ENCODE peak calls at places on chromosomes 3 and 15, in five cellular contexts. T, V, M, N and W are unnamed samples.

GRCh38 chr3:146546366-146546965 is 2.1 kb upstream of the PLSCR1 start:
- DNase-seq in T (no peak), N (no peak), M (no peak), V (no peak), W (no peak)

GRCh38 chr3:69838217-69838616 is 99.0 kb downstream of the MITF start:
- DNase-seq in N (no peak), T (no peak), M (no peak), V (no peak), W (no peak)

GRCh38 chr3:152183473-152183872 is 85.3 kb upstream of the MBNL1 start:
- DNase-seq in T (peak; percentile 26), M (peak; percentile 39), N (peak; percentile 2), V (peak; percentile 46), W (peak; percentile 27)

GRCh38 chr15:27487846-27488245 is 516.9 kb downstream of the GABRG3 start:
- DNase-seq in N (no peak), T (no peak), V (no peak), M (no peak), W (no peak)

GRCh38 chr3:186097663-186098451 is 11.0 kb downstream of the ETV5 start:
- DNase-seq in T (peak; percentile 96), M (no peak), N (peak; percentile 88), V (peak; percentile 64), W (no peak)

GRCh38 chr3:185824051-185824466 is 783 bp downstream of the IGF2BP2 start:
- DNase-seq in V (no peak), T (peak; percentile 32), N (no peak), M (no peak), W (no peak)

GRCh38 chr15:43769584-43770228 is 7.1 kb downstream of the ELL3 start:
- DNase-seq in N (no peak), T (no peak), V (no peak), M (peak; percentile 38), W (no peak)

GRCh38 chr15:59685737-59686297 is 3.3 kb downstream of the BNIP2 start:
- DNase-seq in V (no peak), M (no peak), N (no peak), T (no peak), W (no peak)

GRCh38 chr15:65576669-65577068 is 34.3 kb downstream of the INTS14 start:
- DNase-seq in T (no peak), N (no peak), V (no peak), M (no peak), W (no peak)

DNA sequence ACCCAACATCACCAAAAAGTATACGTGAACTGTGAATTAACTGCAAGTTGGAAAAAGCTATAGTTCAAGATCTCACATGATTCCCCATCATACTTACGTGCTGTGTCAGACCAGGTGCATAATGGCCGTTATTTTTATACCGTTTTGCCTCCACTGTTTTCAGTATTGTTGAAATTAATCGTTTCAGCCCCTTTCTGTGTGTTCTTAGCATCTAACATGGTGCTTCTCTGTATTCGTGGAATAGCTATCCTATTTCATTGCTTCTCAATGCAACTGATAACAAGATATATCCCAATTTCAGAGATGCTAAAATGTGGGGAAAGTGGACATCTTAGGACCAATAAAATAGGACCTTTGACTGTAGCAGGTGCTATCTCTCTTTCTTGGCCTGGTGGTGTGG is 13.7 kb downstream of the CA12 start:
- DNase-seq in T (no peak), V (no peak), M (no peak), N (no peak), W (no peak)
- H3K27ac ChIP-seq in T (no peak overlapping the region), V (no peak overlapping the region), M (no peak overlapping the region), N (no peak overlapping the region), W (no peak overlapping the region)

GRCh38 chr15:64096486-64097431 is 977 bp downstream of the SNX1 start:
- DNase-seq in V (no peak), N (no peak), M (no peak), T (no peak), W (no peak)

GRCh38 chr15:64095795-64096485 is at the start of gene SNX1:
- DNase-seq in T (peak; percentile 87), N (peak; percentile 94), V (peak; percentile 82), M (peak; percentile 95), W (no peak)

GRCh38 chr15:64101018-64101417 is 5.2 kb downstream of the SNX1 start:
- DNase-seq in V (no peak), T (no peak), M (no peak), N (no peak), W (no peak)

GRCh38 chr15:64102497-64102896 is 6.7 kb downstream of the SNX1 start:
- DNase-seq in N (no peak), T (no peak), V (no peak), M (no peak), W (no peak)

GRCh38 chr15:64099379-64099778 is 3.6 kb downstream of the SNX1 start:
- DNase-seq in M (no peak), V (no peak), T (no peak), N (no peak), W (no peak)
- H3K27ac ChIP-seq in M (no peak overlapping the region), V (no peak overlapping the region), T (no peak overlapping the region), N (no peak overlapping the region), W (no peak overlapping the region)

GRCh38 chr3:139173372-139174108 is 128.8 kb upstream of the PRR23C start:
- DNase-seq in T (no peak), M (no peak), N (no peak), V (no peak), W (no peak)
- H3K27ac ChIP-seq in T (no peak overlapping the region), M (no peak overlapping the region), N (peak overlapping the region; percentile 91), V (no peak overlapping the region), W (no peak overlapping the region)

DNA sequence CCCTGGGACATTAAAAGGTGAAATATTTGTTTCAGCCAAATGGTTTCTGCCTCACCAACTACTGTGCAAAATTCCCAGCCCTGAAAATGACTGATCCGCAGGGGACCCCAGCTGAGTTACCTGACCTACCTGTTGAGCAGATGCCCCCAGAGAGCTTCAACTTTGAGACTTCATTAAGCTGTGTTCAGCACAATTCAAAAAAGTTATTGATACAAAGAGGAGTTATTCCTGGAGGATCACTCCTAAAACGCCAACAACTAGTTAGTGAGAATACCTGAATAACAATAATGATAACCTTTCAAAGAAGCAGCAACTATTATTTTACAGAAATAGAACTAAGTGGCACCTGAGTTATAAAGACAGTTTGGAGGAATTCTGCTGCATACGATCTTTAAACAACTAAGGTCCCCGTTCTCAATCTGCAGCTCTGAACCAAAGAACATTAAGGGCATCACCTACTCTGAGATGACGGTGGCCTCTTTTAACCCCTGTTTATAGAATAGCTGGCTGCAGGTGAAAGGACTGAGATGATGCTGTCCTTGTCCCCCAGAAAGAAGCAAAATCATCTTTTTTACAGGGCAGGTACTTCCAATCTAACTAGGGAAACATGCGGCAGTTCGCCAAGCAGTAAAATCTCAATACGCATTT is 659 bp downstream of the GADL1 start:
- DNase-seq in V (no peak), M (no peak), N (no peak), T (no peak), W (no peak)
- H3K27ac ChIP-seq in V (no peak overlapping the region), M (no peak overlapping the region), N (no peak overlapping the region), T (no peak overlapping the region), W (no peak overlapping the region)

GRCh38 chr3:126026277-126026751 is 57.3 kb downstream of the ROPN1B start:
- DNase-seq in N (no peak), T (no peak), V (no peak), M (no peak), W (no peak)

GRCh38 chr3:126025862-126026261 is 56.9 kb downstream of the ROPN1B start:
- DNase-seq in M (no peak), T (no peak), N (no peak), V (no peak), W (no peak)

GRCh38 chr3:126025116-126025729 is 56.2 kb downstream of the ROPN1B start:
- DNase-seq in N (no peak), T (no peak), M (no peak), V (no peak), W (no peak)

GRCh38 chr3:126028096-126028495 is 55.8 kb downstream of the SLC41A3 start:
- DNase-seq in M (no peak), V (no peak), T (no peak), N (no peak), W (no peak)

GRCh38 chr3:126026761-126027160 is 57.2 kb downstream of the SLC41A3 start:
- DNase-seq in T (no peak), V (no peak), M (no peak), N (no peak), W (no peak)
- H3K27ac ChIP-seq in T (no peak overlapping the region), V (no peak overlapping the region), M (no peak overlapping the region), N (no peak overlapping the region), W (no peak overlapping the region)

GRCh38 chr15:89087066-89087829 is 1.0 kb upstream of the ABHD2 start:
- DNase-seq in N (no peak), V (no peak), T (no peak), M (no peak), W (no peak)

GRCh38 chr15:89087830-89088604 is at the start of gene ABHD2:
- DNase-seq in N (peak; percentile 100), M (peak; percentile 96), T (peak; percentile 100), V (peak; percentile 100), W (peak; percentile 99)

GRCh38 chr15:89083246-89083645 is 5.0 kb upstream of the ABHD2 start:
- DNase-seq in T (no peak), N (no peak), V (no peak), M (no peak), W (no peak)

GRCh38 chr15:89088605-89089315 is 504 bp downstream of the ABHD2 start:
- DNase-seq in T (no peak), N (no peak), V (no peak), M (no peak), W (no peak)

GRCh38 chr15:89085289-89085906 is 2.9 kb upstream of the ABHD2 start:
- DNase-seq in T (no peak), V (no peak), M (no peak), N (no peak), W (no peak)
- H3K27ac ChIP-seq in T (no peak overlapping the region), V (no peak overlapping the region), M (no peak overlapping the region), N (no peak overlapping the region), W (no peak overlapping the region)

DNA sequence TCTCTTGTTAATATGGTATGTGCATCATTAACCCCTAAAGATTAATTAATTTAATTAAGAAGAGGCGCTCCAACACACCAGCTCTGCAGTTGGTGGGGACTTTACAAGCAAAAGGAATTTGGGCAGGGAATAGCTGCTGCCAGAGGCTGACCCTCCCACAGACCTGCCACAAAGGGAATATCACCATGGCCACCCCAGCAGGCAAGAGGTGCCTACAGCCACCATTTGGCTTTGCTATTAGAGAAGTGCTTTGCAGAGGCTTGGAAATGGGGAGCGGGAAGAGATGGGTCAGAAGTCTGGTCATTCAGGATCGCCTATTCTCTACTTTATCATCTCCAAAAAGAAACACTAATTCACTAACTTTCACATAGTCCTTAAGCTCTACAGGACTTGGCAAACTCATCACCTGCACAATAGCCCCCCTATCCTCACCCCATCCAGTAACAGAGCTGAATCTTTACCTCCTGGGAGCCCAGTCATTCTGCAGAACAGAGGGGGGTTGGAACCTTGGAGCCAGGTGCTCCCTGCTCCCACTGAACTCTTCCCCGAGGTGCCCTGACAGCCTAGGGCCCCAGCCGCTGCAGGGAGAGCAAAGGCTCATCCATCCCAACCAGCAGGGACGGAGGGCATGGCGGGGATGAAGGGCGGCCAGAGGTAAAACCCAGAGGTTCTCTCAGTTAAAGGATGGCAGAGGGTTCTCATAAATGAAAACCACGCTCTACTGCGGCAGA is 29.7 kb downstream of the LRIG1 start:
- DNase-seq in T (no peak), V (no peak), N (no peak), M (no peak), W (no peak)
- H3K27ac ChIP-seq in T (peak overlapping the region; percentile 33), V (no peak overlapping the region), N (no peak overlapping the region), M (no peak overlapping the region), W (no peak overlapping the region)

DNA sequence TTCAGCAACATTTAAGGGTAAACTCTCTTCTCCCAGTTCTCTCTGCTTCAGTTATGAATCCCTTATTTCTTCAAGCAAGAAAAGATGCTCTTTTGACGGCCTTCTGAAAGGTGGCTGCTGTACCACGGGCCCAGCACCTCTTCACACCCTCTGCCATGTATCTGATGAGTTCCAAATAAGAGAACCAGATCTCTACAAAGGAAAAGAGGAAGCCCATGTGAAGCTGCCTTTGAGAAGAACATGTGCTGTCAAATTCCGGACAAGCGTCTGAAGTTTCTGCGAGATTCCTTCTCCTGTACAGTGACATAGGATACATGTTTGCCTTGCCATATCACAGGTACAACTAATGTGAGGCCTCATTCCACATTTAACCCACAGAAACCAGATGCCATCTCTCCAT is 59.2 kb downstream of the SH3BP5 start:
- DNase-seq in T (no peak), M (no peak), V (no peak), N (no peak), W (no peak)
- H3K27ac ChIP-seq in T (no peak overlapping the region), M (no peak overlapping the region), V (no peak overlapping the region), N (no peak overlapping the region), W (no peak overlapping the region)